ENCODE peak calls at places on chromosomes 6 and 20, in six cellular contexts. W is MM.1S, Q is GM23248, N is neural progenitor cell, Z is HCT116, R is SK-N-SH. L is an unnamed sample.

GRCh38 chr20:35994994-35995453 is 26.6 kb downstream of the CNBD2 start:
- DNase-seq in W (peak; percentile 83), Q (peak; percentile 88), N (peak; percentile 91), Z (peak; percentile 84), R (peak; percentile 79), L (peak; percentile 90)

GRCh38 chr20:50221501-50222323 is 31.1 kb downstream of the CEBPB start:
- DNase-seq in W (no peak), Q (peak; percentile 49), N (no peak), Z (no peak), R (no peak), L (peak; percentile 84)

GRCh38 chr20:10553326-10553984 is 118.3 kb downstream of the SLX4IP start:
- DNase-seq in W (peak; percentile 67), Q (peak; percentile 85), N (peak; percentile 80), Z (no peak), R (peak; percentile 49), L (peak; percentile 91)

GRCh38 chr6:115570326-115570725 is 490.4 kb downstream of the FRK start:
- DNase-seq in W (no peak), Q (no peak), N (no peak), Z (no peak), R (no peak), L (no peak)

GRCh38 chr6:62652692-62653328 is 366.8 kb upstream of the KHDRBS2 start:
- DNase-seq in W (no peak), Q (peak; percentile 8), N (peak; percentile 52), Z (peak; percentile 15), R (no peak), L (no peak)

GRCh38 chr6:154039231-154039842 is at the start of gene OPRM1:
- DNase-seq in W (no peak), Q (peak; percentile 47), N (peak; percentile 94), Z (no peak), R (peak; percentile 68), L (no peak)

GRCh38 chr20:38303908-38304379 is at the start of gene BPI:
- DNase-seq in W (no peak), Q (no peak), N (no peak), Z (no peak), R (no peak), L (no peak)

GRCh38 chr6:39426057-39426592 is 103.6 kb upstream of the KCNK16 start:
- DNase-seq in W (no peak), Q (peak; percentile 92), N (no peak), Z (no peak), R (no peak), L (peak; percentile 62)

GRCh38 chr20:52103469-52103910 is 88.1 kb downstream of the ZFP64 start:
- DNase-seq in W (no peak), Q (peak; percentile 61), N (peak; percentile 46), Z (no peak), R (no peak), L (no peak)

GRCh38 chr6:4394786-4395185 is 259.4 kb upstream of the ECI2 start:
- DNase-seq in W (no peak), Q (no peak), N (no peak), Z (no peak), R (no peak), L (peak; percentile 31)

GRCh38 chr6:167737205-167737830 is 89.4 kb upstream of the AFDN start:
- DNase-seq in W (no peak), Q (no peak), N (no peak), Z (no peak), R (no peak), L (no peak)

GRCh38 chr6:28425942-28426541 is 17.2 kb downstream of the ZSCAN23 start:
- DNase-seq in W (no peak), Q (no peak), N (no peak), Z (no peak), R (no peak), L (no peak)

GRCh38 chr6:143612186-143612585 is 65.6 kb upstream of the PHACTR2 start:
- DNase-seq in W (no peak), Q (peak; percentile 20), N (no peak), Z (no peak), R (no peak), L (no peak)

GRCh38 chr6:93624408-93624807 is 205.0 kb upstream of the EPHA7 start:
- DNase-seq in W (no peak), Q (no peak), N (peak; percentile 67), Z (no peak), R (no peak), L (no peak)

GRCh38 chr6:169866668-169867521 is 115.5 kb downstream of the ERMARD start:
- DNase-seq in W (no peak), Q (no peak), N (no peak), Z (no peak), R (no peak), L (no peak)

GRCh38 chr20:38831049-38831691 is 25.7 kb downstream of the PPP1R16B start:
- DNase-seq in W (no peak), Q (no peak), N (no peak), Z (no peak), R (no peak), L (no peak)

GRCh38 chr6:112503210-112503609 is 156.1 kb downstream of the RFPL4B start:
- DNase-seq in W (no peak), Q (peak; percentile 7), N (peak; percentile 90), Z (no peak), R (no peak), L (no peak)

GRCh38 chr6:137717074-137718073 is 149.7 kb upstream of the TNFAIP3 start:
- DNase-seq in W (peak; percentile 35), Q (no peak), N (no peak), Z (no peak), R (no peak), L (peak; percentile 87)

GRCh38 chr20:23562721-23563342 is 5.5 kb downstream of the CST9L start:
- DNase-seq in W (no peak), Q (no peak), N (no peak), Z (no peak), R (no peak), L (no peak)
- TF ChIP-seq EZH2phosphoT487 in W (no peak), Q (no peak), N (no peak), Z (no peak), R (no peak), L (no peak)

DNA sequence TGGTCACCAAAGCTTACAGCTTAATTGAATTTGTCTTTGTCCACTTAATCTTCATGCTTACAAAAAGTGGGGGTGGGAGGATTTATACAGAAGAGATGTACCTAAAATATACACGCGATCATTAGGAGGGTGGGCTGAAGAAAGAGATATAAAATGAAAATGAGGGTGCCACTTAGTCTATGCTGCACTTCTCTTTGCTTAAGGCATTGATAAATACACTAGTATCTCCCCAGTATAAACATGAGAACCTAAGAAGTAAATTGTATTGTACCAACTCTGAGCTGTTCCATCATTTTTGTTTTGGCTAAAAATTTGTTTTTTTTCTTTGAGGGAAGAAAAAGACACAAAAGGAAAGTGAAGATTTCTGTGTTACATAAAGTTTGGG is 170.8 kb upstream of the ZNF217 start:
- DNase-seq in W (no peak), Q (no peak), N (no peak), Z (no peak), R (no peak), L (no peak)
- H3K9ac ChIP-seq in W (no peak overlapping the region), Q (peak overlapping the region; percentile 58), N (no peak overlapping the region), Z (no peak overlapping the region), R (no peak overlapping the region), L (peak overlapping the region; percentile 7)

DNA sequence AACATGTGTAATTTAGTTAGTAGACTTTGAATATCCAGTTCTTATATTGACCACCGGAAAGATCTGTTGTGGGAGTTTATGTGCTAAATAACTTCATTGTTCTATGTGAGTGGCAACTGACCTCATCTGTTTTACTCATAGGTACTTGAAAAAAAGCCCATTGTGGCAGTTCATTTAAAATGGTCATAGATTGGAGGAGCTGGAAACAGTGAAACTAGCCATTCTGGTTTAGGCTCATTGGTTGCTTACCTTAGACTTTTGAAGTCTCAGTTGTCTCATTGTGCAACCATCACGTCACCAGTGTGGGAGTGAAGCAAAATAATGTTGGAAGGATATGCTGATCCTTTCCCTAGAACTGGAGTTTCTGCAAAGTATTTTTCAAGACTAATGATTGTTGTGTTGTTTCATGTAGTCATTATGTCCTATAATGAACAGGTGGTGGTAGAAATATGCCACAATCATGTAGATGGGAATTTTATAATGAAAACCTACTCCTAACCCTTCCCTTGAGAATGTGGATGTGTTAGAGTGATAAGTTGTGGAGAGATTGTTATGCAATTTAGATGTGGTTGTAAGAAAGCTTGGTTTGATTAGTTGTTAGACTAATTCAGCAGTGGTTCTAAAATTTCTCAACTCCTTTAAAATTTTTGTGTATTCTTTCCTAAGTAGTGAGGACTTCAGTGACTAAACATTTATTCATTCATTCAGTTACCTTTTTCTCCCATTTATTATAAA is 18.3 kb downstream of the DSP start:
- DNase-seq in W (no peak), Q (peak; percentile 62), N (no peak), Z (no peak), R (no peak), L (peak; percentile 74)
- TF ChIP-seq EZH2phosphoT487 in W (no peak), Q (no peak), N (no peak), Z (no peak), R (no peak), L (no peak)

GRCh38 chr20:31664696-31665354 is 27.1 kb downstream of the COX4I2 start:
- DNase-seq in W (no peak), Q (no peak), N (no peak), Z (no peak), R (no peak), L (no peak)
- H3K9ac ChIP-seq in W (no peak overlapping the region), Q (no peak overlapping the region), N (no peak overlapping the region), Z (no peak overlapping the region), R (no peak overlapping the region), L (no peak overlapping the region)

DNA sequence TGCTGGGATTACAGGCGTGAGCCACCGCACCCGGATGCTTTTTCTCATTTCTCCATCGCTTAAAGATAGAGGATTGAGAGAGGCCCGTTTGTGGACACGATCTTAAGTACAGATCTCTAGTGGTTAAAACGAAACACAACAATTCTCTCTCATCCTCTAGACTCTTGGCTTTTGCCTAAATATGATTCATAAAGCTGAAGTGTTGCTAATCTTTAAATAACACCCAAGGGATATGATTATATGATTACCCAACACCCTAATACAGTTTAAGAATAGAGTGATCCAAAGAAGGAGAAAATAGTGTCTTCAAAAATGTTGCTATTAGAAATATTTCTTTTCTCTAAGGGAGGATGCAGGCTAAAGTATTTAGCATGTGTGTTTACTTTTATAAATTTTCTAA is 50.4 kb downstream of the MTHFD1L start:
- DNase-seq in W (no peak), Q (peak; percentile 90), N (no peak), Z (no peak), R (no peak), L (no peak)
- TF ChIP-seq EZH2phosphoT487 in W (no peak), Q (no peak), N (no peak), Z (no peak), R (no peak), L (no peak)

GRCh38 chr6:36600564-36601146 is 6.5 kb downstream of the SRSF3 start:
- DNase-seq in W (no peak), Q (no peak), N (no peak), Z (no peak), R (no peak), L (no peak)
- H3K9ac ChIP-seq in W (no peak overlapping the region), Q (no peak overlapping the region), N (no peak overlapping the region), Z (no peak overlapping the region), R (no peak overlapping the region), L (no peak overlapping the region)

GRCh38 chr6:6001443-6001842 is 5.3 kb downstream of the NRN1 start:
- DNase-seq in W (no peak), Q (peak; percentile 20), N (no peak), Z (no peak), R (no peak), L (no peak)
- TF ChIP-seq EZH2phosphoT487 in W (no peak), Q (no peak), N (no peak), Z (no peak), R (no peak), L (no peak)

L was measured in PC-3.